ENCODE peak calls at places on chromosomes 16 and 17, in five cellular contexts. One of them, this sample, is unnamed.

GRCh38 chr17:65294184-65294719 is 157.1 kb downstream of the RGS9 start:
- DNase-seq in mammary epithelial cell: peak; percentile 28
- DNase-seq in body of pancreas: peak; percentile 69
- DNase-seq in hepatocyte: peak; percentile 86
- DNase-seq in fibroblast of lung: peak; percentile 74
- DNase-seq in this sample: peak; percentile 46

GRCh38 chr16:57988929-57989328 is 11.5 kb downstream of the ZNF319 start:
- DNase-seq in mammary epithelial cell: peak; percentile 85
- DNase-seq in body of pancreas: no peak
- DNase-seq in hepatocyte: no peak
- DNase-seq in fibroblast of lung: no peak
- DNase-seq in this sample: no peak

GRCh38 chr17:8448310-8448709 is 12.6 kb downstream of the NDEL1 start:
- DNase-seq in mammary epithelial cell: no peak
- DNase-seq in body of pancreas: no peak
- DNase-seq in hepatocyte: no peak
- DNase-seq in fibroblast of lung: no peak
- DNase-seq in this sample: no peak

GRCh38 chr17:19010729-19011505 is 6.4 kb upstream of the FAM83G start:
- DNase-seq in mammary epithelial cell: peak; percentile 26
- DNase-seq in body of pancreas: no peak
- DNase-seq in hepatocyte: peak; percentile 69
- DNase-seq in fibroblast of lung: no peak
- DNase-seq in this sample: no peak

GRCh38 chr16:57795431-57795878 is 6.8 kb downstream of the KIFC3 start:
- DNase-seq in mammary epithelial cell: peak; percentile 71
- DNase-seq in body of pancreas: peak; percentile 83
- DNase-seq in hepatocyte: peak; percentile 53
- DNase-seq in fibroblast of lung: peak; percentile 44
- DNase-seq in this sample: no peak

GRCh38 chr17:32755045-32755805 is 121.7 kb downstream of the MYO1D start:
- DNase-seq in mammary epithelial cell: peak; percentile 51
- DNase-seq in body of pancreas: no peak
- DNase-seq in hepatocyte: peak; percentile 61
- DNase-seq in fibroblast of lung: peak; percentile 86
- DNase-seq in this sample: peak; percentile 18

GRCh38 chr16:63787014-63787413 is 1334.8 kb downstream of the CDH11 start:
- DNase-seq in mammary epithelial cell: no peak
- DNase-seq in body of pancreas: no peak
- DNase-seq in hepatocyte: no peak
- DNase-seq in fibroblast of lung: peak; percentile 1
- DNase-seq in this sample: no peak

GRCh38 chr16:27737513-27737912 is 187.6 kb downstream of the KATNIP start:
- DNase-seq in mammary epithelial cell: no peak
- DNase-seq in body of pancreas: no peak
- DNase-seq in hepatocyte: no peak
- DNase-seq in fibroblast of lung: no peak
- DNase-seq in this sample: no peak

GRCh38 chr17:50204431-50204830 is 3.0 kb upstream of the COL1A1 start:
- DNase-seq in mammary epithelial cell: no peak
- DNase-seq in body of pancreas: no peak
- DNase-seq in hepatocyte: no peak
- DNase-seq in fibroblast of lung: no peak
- DNase-seq in this sample: no peak

GRCh38 chr17:40522250-40522960 is 21.0 kb upstream of the TNS4 start:
- DNase-seq in mammary epithelial cell: no peak
- DNase-seq in body of pancreas: no peak
- DNase-seq in hepatocyte: no peak
- DNase-seq in fibroblast of lung: peak; percentile 46
- DNase-seq in this sample: no peak

GRCh38 chr16:66224186-66224585 is 142.3 kb upstream of the CDH5 start:
- DNase-seq in mammary epithelial cell: no peak
- DNase-seq in body of pancreas: no peak
- DNase-seq in hepatocyte: no peak
- DNase-seq in fibroblast of lung: no peak
- DNase-seq in this sample: no peak

GRCh38 chr16:16150117-16150877 is 73.0 kb downstream of the ABCC6 start:
- DNase-seq in mammary epithelial cell: no peak
- DNase-seq in body of pancreas: peak; percentile 82
- DNase-seq in hepatocyte: peak; percentile 35
- DNase-seq in fibroblast of lung: peak; percentile 95
- DNase-seq in this sample: peak; percentile 73

GRCh38 chr17:49361129-49361901 is 735 bp downstream of the ZNF652 start:
- DNase-seq in mammary epithelial cell: peak; percentile 55
- DNase-seq in body of pancreas: peak; percentile 48
- DNase-seq in hepatocyte: peak; percentile 43
- DNase-seq in fibroblast of lung: no peak
- DNase-seq in this sample: no peak

GRCh38 chr16:1950559-1950958 is 3.9 kb downstream of the RPL3L start:
- DNase-seq in mammary epithelial cell: no peak
- DNase-seq in body of pancreas: no peak
- DNase-seq in hepatocyte: no peak
- DNase-seq in fibroblast of lung: no peak
- DNase-seq in this sample: no peak

GRCh38 chr17:53032861-53033271 is 789.9 kb upstream of the KIF2B start:
- DNase-seq in mammary epithelial cell: peak; percentile 50
- DNase-seq in body of pancreas: peak; percentile 65
- DNase-seq in hepatocyte: peak; percentile 89
- DNase-seq in fibroblast of lung: peak; percentile 50
- DNase-seq in this sample: no peak

GRCh38 chr17:19497616-19498015 is 36.0 kb upstream of the SLC47A1 start:
- DNase-seq in mammary epithelial cell: no peak
- DNase-seq in body of pancreas: no peak
- DNase-seq in hepatocyte: no peak
- DNase-seq in fibroblast of lung: no peak
- DNase-seq in this sample: no peak

GRCh38 chr16:4574919-4575705 is 19.0 kb downstream of the C16orf96 start:
- DNase-seq in mammary epithelial cell: no peak
- DNase-seq in body of pancreas: peak; percentile 74
- DNase-seq in hepatocyte: no peak
- DNase-seq in fibroblast of lung: no peak
- DNase-seq in this sample: no peak

GRCh38 chr16:68273459-68273858 is 9.1 kb downstream of the SLC7A6 start:
- DNase-seq in mammary epithelial cell: no peak
- DNase-seq in body of pancreas: no peak
- DNase-seq in hepatocyte: no peak
- DNase-seq in fibroblast of lung: no peak
- DNase-seq in this sample: no peak

GRCh38 chr17:51888823-51889222 is 269.7 kb downstream of the CA10 start:
- DNase-seq in mammary epithelial cell: no peak
- DNase-seq in body of pancreas: no peak
- DNase-seq in hepatocyte: no peak
- DNase-seq in fibroblast of lung: no peak
- DNase-seq in this sample: no peak

GRCh38 chr16:48609453-48610023 is 442 bp downstream of the N4BP1 start:
- DNase-seq in mammary epithelial cell: peak; percentile 50
- DNase-seq in body of pancreas: peak; percentile 73
- DNase-seq in hepatocyte: peak; percentile 79
- DNase-seq in fibroblast of lung: peak; percentile 60
- DNase-seq in this sample: no peak

GRCh38 chr17:15261063-15261817 is 3.9 kb downstream of the PMP22 start:
- DNase-seq in mammary epithelial cell: peak; percentile 54
- DNase-seq in body of pancreas: peak; percentile 38
- DNase-seq in hepatocyte: peak; percentile 76
- DNase-seq in fibroblast of lung: peak; percentile 56
- DNase-seq in this sample: no peak
- H3K27ac ChIP-seq in mammary epithelial cell: no peak overlapping the region
- H3K27ac ChIP-seq in body of pancreas: peak overlapping the region; percentile 75
- H3K27ac ChIP-seq in hepatocyte: peak overlapping the region; percentile 97
- H3K27ac ChIP-seq in fibroblast of lung: peak overlapping the region; percentile 94
- H3K27ac ChIP-seq in this sample: peak overlapping the region; percentile 93

DNA sequence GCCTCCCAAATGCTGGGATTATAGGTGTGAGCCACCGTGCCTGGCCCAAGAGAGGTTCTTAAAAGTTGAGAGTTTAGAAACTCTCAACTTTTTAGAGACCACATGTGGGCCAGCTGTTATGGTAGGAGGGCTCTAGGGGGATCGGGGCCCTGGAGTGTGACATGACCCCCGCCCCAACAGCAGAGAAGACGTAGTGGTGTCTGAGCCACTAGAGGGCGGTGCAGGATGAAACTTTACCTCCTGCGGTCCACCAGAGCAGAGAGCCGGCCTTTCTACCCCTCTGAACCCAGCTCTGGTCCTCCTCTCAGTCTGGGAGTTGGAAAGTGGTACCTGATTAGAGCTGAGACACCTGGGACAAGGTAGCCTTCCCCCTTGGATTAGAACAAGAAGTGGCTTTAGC is 7.4 kb downstream of the CDK5RAP3 start:
- DNase-seq in mammary epithelial cell: peak; percentile 26
- DNase-seq in body of pancreas: peak; percentile 58
- DNase-seq in hepatocyte: peak; percentile 78
- DNase-seq in fibroblast of lung: peak; percentile 64
- DNase-seq in this sample: peak; percentile 32
- TF ChIP-seq CTCF in mammary epithelial cell: peak; percentile 73
- TF ChIP-seq CTCF in body of pancreas: no peak
- TF ChIP-seq CTCF in hepatocyte: peak; percentile 77
- TF ChIP-seq CTCF in fibroblast of lung: peak; percentile 75
- TF ChIP-seq CTCF in this sample: peak; percentile 77

DNA sequence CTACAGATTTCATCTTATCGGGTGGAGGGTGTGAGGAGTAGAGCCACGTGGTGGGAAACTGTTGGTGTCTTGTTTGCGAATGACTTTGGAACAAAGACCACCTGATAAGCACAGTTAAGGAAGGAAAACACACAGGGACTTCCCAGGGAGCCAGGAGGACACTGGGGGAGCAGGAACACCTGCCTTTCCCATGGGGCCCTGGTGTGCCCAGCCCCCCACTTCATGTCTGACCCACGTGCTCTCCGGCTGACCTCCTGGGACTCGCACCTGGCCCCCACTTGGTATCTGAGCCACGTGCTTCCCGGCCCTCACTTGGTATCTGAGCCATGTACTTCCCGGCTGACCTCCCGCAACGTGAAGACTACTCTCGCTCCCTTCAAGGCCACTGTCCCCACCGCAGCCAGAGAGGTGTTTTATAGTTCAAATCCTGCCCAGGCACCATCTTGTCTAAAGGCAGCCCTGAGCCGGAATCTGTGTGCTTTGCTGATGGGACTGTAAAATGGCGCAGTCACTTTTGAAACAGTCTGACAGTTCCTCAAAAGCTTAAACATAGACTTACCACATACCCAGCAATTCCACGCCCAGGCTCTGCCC is 5.4 kb upstream of the CSNK1D start:
- DNase-seq in mammary epithelial cell: no peak
- DNase-seq in body of pancreas: peak; percentile 76
- DNase-seq in hepatocyte: no peak
- DNase-seq in fibroblast of lung: no peak
- DNase-seq in this sample: no peak
- H3K27ac ChIP-seq in mammary epithelial cell: no peak overlapping the region
- H3K27ac ChIP-seq in body of pancreas: peak overlapping the region; percentile 57
- H3K27ac ChIP-seq in hepatocyte: peak overlapping the region; percentile 51
- H3K27ac ChIP-seq in fibroblast of lung: no peak overlapping the region
- H3K27ac ChIP-seq in this sample: no peak overlapping the region

DNA sequence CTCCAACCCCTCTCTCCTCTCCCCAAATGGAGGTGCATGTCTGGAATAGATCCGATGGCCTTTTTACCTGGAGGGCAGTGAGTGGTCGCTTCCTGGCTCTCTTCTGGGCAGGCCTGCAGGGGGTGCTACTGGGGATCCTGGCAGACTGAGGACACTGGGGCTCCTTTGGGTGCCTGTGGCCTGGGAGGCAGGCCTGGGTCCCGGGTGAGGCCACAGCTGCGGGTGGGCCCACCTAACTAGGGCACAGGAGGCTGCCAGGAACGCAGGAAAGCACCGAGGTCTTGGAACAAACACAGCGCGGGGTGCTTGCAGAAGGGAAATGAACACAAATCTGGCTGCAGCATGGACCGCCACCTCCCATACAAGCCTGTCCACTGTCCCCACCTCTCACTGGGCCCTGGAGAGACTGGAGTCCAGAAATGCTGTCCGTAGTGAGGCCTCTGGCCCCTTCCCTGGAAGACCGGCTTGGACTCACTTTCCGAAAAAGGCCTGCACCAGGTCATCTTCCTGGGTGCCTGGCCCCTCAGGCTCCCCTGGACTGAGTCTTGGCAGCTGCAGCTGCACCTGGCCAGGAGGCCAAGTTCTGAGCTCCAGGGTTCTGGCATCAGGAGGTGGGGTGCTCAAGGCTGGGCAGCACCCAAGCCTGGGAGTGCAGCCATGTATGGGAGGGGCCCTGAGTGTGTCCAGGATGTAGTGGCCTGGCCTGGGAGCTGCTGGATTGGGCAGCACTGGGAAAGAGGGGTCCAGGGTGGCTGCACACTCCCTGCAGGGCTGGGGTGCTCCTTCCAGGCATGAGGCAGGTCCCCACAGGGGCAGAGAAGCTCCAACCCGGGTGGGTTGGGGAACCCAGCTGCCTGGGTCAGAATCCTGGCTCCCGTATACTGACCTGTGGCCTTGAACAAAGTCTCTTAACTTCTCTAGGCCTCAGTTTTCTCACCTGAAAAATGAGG is 195.1 kb downstream of the IRF8 start:
- DNase-seq in mammary epithelial cell: no peak
- DNase-seq in body of pancreas: no peak
- DNase-seq in hepatocyte: no peak
- DNase-seq in fibroblast of lung: no peak
- DNase-seq in this sample: no peak
- TF ChIP-seq CTCF in mammary epithelial cell: no peak
- TF ChIP-seq CTCF in body of pancreas: no peak
- TF ChIP-seq CTCF in hepatocyte: peak; percentile 5
- TF ChIP-seq CTCF in fibroblast of lung: peak; percentile 32
- TF ChIP-seq CTCF in this sample: no peak

GRCh38 chr16:87836346-87836843 is 32.9 kb downstream of the SLC7A5 start:
- DNase-seq in mammary epithelial cell: no peak
- DNase-seq in body of pancreas: no peak
- DNase-seq in hepatocyte: no peak
- DNase-seq in fibroblast of lung: no peak
- DNase-seq in this sample: no peak
- H3K27ac ChIP-seq in mammary epithelial cell: no peak overlapping the region
- H3K27ac ChIP-seq in body of pancreas: no peak overlapping the region
- H3K27ac ChIP-seq in hepatocyte: no peak overlapping the region
- H3K27ac ChIP-seq in fibroblast of lung: no peak overlapping the region
- H3K27ac ChIP-seq in this sample: no peak overlapping the region

GRCh38 chr17:42676424-42677011 is at the start of gene PLEKHH3:
- DNase-seq in mammary epithelial cell: peak; percentile 45
- DNase-seq in body of pancreas: no peak
- DNase-seq in hepatocyte: no peak
- DNase-seq in fibroblast of lung: no peak
- DNase-seq in this sample: no peak
- TF ChIP-seq CTCF in mammary epithelial cell: peak; percentile 12
- TF ChIP-seq CTCF in body of pancreas: no peak
- TF ChIP-seq CTCF in hepatocyte: peak; percentile 9
- TF ChIP-seq CTCF in fibroblast of lung: peak; percentile 17
- TF ChIP-seq CTCF in this sample: peak; percentile 19

GRCh38 chr17:10624966-10625365 is 32.1 kb downstream of the MYH3 start:
- DNase-seq in mammary epithelial cell: no peak
- DNase-seq in body of pancreas: no peak
- DNase-seq in hepatocyte: no peak
- DNase-seq in fibroblast of lung: no peak
- DNase-seq in this sample: no peak

GRCh38 chr17:10621397-10621796 is 35.7 kb downstream of the MYH3 start:
- DNase-seq in mammary epithelial cell: no peak
- DNase-seq in body of pancreas: no peak
- DNase-seq in hepatocyte: no peak
- DNase-seq in fibroblast of lung: no peak
- DNase-seq in this sample: no peak

GRCh38 chr17:10626378-10626777 is 30.7 kb downstream of the MYH3 start:
- DNase-seq in mammary epithelial cell: no peak
- DNase-seq in body of pancreas: no peak
- DNase-seq in hepatocyte: no peak
- DNase-seq in fibroblast of lung: no peak
- DNase-seq in this sample: no peak

GRCh38 chr17:10622610-10623485 is 34.3 kb downstream of the MYH3 start:
- DNase-seq in mammary epithelial cell: peak; percentile 92
- DNase-seq in body of pancreas: no peak
- DNase-seq in hepatocyte: no peak
- DNase-seq in fibroblast of lung: no peak
- DNase-seq in this sample: no peak

GRCh38 chr17:10623786-10624338 is 33.2 kb downstream of the MYH3 start:
- DNase-seq in mammary epithelial cell: no peak
- DNase-seq in body of pancreas: no peak
- DNase-seq in hepatocyte: no peak
- DNase-seq in fibroblast of lung: no peak
- DNase-seq in this sample: no peak
- H3K27ac ChIP-seq in mammary epithelial cell: peak overlapping the region; percentile 100
- H3K27ac ChIP-seq in body of pancreas: no peak overlapping the region
- H3K27ac ChIP-seq in hepatocyte: no peak overlapping the region
- H3K27ac ChIP-seq in fibroblast of lung: no peak overlapping the region
- H3K27ac ChIP-seq in this sample: no peak overlapping the region